ENCODE peak calls at places on chromosome 18, in six cellular contexts. Q is activated T-helper 1 cell treated with Interleukin-2 at 50 U/mL for 16 hours; D is HEK293T; J is H1; S is activated CD4-positive, alpha-beta T cell treated with anti-CD3 and anti-CD28 coated beads for 1 hour; Z is transverse colon. I is an unnamed sample.

GRCh38 chr18:33483908-33484307 is 43.4 kb upstream of the CCDC178 start:
- DNase-seq in Z (no peak), J (no peak), Q (no peak), S (no peak), D (no peak), I (no peak)

GRCh38 chr18:36295880-36296301 is 1.6 kb upstream of the FHOD3 start:
- DNase-seq in J (no peak), Q (no peak), Z (no peak), S (no peak), D (no peak), I (no peak)

GRCh38 chr18:50783553-50783952 is 36.3 kb downstream of the MRO start:
- DNase-seq in S (no peak), D (no peak), Z (no peak), J (no peak), Q (no peak), I (no peak)

GRCh38 chr18:63444567-63444966 is 22.3 kb upstream of the VPS4B start:
- DNase-seq in J (no peak), S (no peak), D (no peak), Q (no peak), Z (no peak), I (no peak)

GRCh38 chr18:26574958-26575864 is 26.9 kb upstream of the KCTD1 start:
- DNase-seq in D (peak), S (no peak), Q (no peak), J (peak), Z (peak), I (no peak)

GRCh38 chr18:26635466-26635865 is 87.1 kb upstream of the KCTD1 start:
- DNase-seq in D (no peak), Z (no peak), S (no peak), Q (no peak), J (no peak), I (no peak)

GRCh38 chr18:50644807-50645206 is 84.9 kb downstream of the MAPK4 start:
- DNase-seq in Q (no peak), S (no peak), D (peak), Z (no peak), J (peak), I (no peak)

GRCh38 chr18:21484851-21485636 is 115.5 kb downstream of the ESCO1 start:
- DNase-seq in Q (no peak), J (no peak), S (no peak), D (no peak), Z (no peak), I (no peak)

GRCh38 chr18:58038063-58038462 is 6.0 kb upstream of the NEDD4L start:
- DNase-seq in D (no peak), S (no peak), Q (no peak), Z (no peak), J (no peak), I (no peak)

GRCh38 chr18:56315363-56315762 is 323.0 kb downstream of the TXNL1 start:
- DNase-seq in Z (no peak), D (no peak), J (no peak), S (no peak), Q (no peak), I (no peak)

GRCh38 chr18:73244411-73244810 is 376.6 kb upstream of the NETO1 start:
- DNase-seq in S (no peak), J (no peak), Q (no peak), Z (no peak), D (no peak), I (no peak)

GRCh38 chr18:58447342-58448190 is 181.3 kb downstream of the ALPK2 start:
- DNase-seq in Q (no peak), S (no peak), D (no peak), J (no peak), Z (no peak), I (no peak)

GRCh38 chr18:10560457-10561045 is 34.7 kb downstream of the NAPG start:
- DNase-seq in Q (no peak), S (peak), J (peak), D (peak), Z (peak), I (peak)

GRCh38 chr18:31633416-31634330 is 42.0 kb downstream of the TTR start:
- DNase-seq in D (no peak), S (no peak), Q (no peak), J (no peak), Z (no peak), I (no peak)

GRCh38 chr18:47909484-47909883 is 21.0 kb downstream of the SMAD2 start:
- DNase-seq in J (no peak), S (no peak), Q (no peak), D (no peak), Z (no peak), I (no peak)

GRCh38 chr18:79917351-79918088 is 33.9 kb downstream of the SLC66A2 start:
- DNase-seq in D (no peak), Z (no peak), Q (no peak), J (no peak), S (peak), I (no peak)

GRCh38 chr18:10003866-10004265 is 90.0 kb downstream of the VAPA start:
- DNase-seq in Z (no peak), Q (no peak), J (no peak), S (no peak), D (no peak), I (no peak)

GRCh38 chr18:39946623-39947061 is 2008.4 kb upstream of the PIK3C3 start:
- DNase-seq in S (no peak), Z (no peak), J (no peak), D (no peak), Q (no peak), I (no peak)

GRCh38 chr18:57585421-57585820 is 1.1 kb downstream of the FECH start:
- DNase-seq in Z (no peak), J (no peak), Q (no peak), S (no peak), D (no peak), I (no peak)

GRCh38 chr18:7733642-7734041 is 166.5 kb downstream of the PTPRM start:
- DNase-seq in D (no peak), Q (no peak), J (no peak), S (no peak), Z (no peak), I (no peak)

GRCh38 chr18:22856870-22857269 is 76.3 kb upstream of the RBBP8 start:
- DNase-seq in S (no peak), D (no peak), J (peak), Z (no peak), Q (no peak), I (no peak)

GRCh38 chr18:79604205-79604912 is 75.2 kb upstream of the CTDP1 start:
- DNase-seq in Z (peak), J (no peak), Q (no peak), D (no peak), S (no peak), I (no peak)